ENCODE peak calls at places on chromosome 9, in four cellular contexts. A is cardiac muscle cell, X is upper lobe of right lung, P is tibial artery. Y is an unnamed sample.
A peak's percentile ranks its signal among the peaks of the same experiment; 100 is the strongest.

GRCh38 chr9:93597871-93598646 is 21.7 kb downstream of the PHF2 start:
- DNase-seq in P (no peak), A (no peak), X (peak; percentile 39), Y (no peak)

GRCh38 chr9:18255158-18255629 is 218.8 kb upstream of the ADAMTSL1 start:
- DNase-seq in X (peak; percentile 81), A (peak; percentile 92), P (peak; percentile 61), Y (peak; percentile 30)

GRCh38 chr9:137354845-137355420 is 52.9 kb upstream of the NRARP start:
- DNase-seq in A (no peak), X (peak; percentile 53), P (no peak), Y (no peak)

GRCh38 chr9:3118081-3118480 is 274.2 kb upstream of the PUM3 start:
- DNase-seq in X (no peak), A (no peak), P (no peak), Y (no peak)

GRCh38 chr9:112945620-112946208 is 55.0 kb upstream of the SLC46A2 start:
- DNase-seq in P (no peak), X (no peak), A (no peak), Y (no peak)

GRCh38 chr9:111034146-111034545 is 4.1 kb downstream of the LPAR1 start:
- DNase-seq in X (no peak), P (no peak), A (no peak), Y (no peak)

GRCh38 chr9:103627731-103628130 is 466.4 kb upstream of the SMC2 start:
- DNase-seq in P (no peak), A (no peak), X (no peak), Y (no peak)

GRCh38 chr9:91156451-91157234 is 205.1 kb downstream of the AUH start:
- DNase-seq in P (no peak), A (no peak), X (no peak), Y (no peak)

GRCh38 chr9:137163101-137163661 is 6.7 kb downstream of the LRRC26 start:
- DNase-seq in X (no peak), A (peak; percentile 24), P (no peak), Y (no peak)

GRCh38 chr9:89548210-89548609 is 50.3 kb upstream of the SEMA4D start:
- DNase-seq in P (no peak), A (no peak), X (no peak), Y (no peak)
- H3K36me3 ChIP-seq in P (no peaks in the 10 kb centered on the region), A (no peaks in the 10 kb centered on the region), X (no peaks in the 10 kb centered on the region), Y (no peaks in the 10 kb centered on the region)

GRCh38 chr9:114156658-114157421 is 1.5 kb downstream of the COL27A1 start:
- DNase-seq in P (peak; percentile 50), A (peak; percentile 75), X (peak; percentile 77), Y (peak; percentile 27)
- H3K4me1 ChIP-seq in P (no peaks in the 10 kb centered on the region), A (peaks cover 11% of the 10 kb centered on the region), X (peaks cover 13% of the 10 kb centered on the region), Y (no peaks in the 10 kb centered on the region)

GRCh38 chr9:114341152-114341830 is 11.6 kb downstream of the ORM2 start:
- DNase-seq in A (no peak), X (no peak), P (no peak), Y (no peak)

GRCh38 chr9:114344188-114344566 is 14.5 kb downstream of the ORM2 start:
- DNase-seq in X (peak; percentile 37), A (no peak), P (no peak), Y (no peak)

GRCh38 chr9:114343471-114344187 is 14.0 kb downstream of the ORM2 start:
- DNase-seq in X (no peak), A (no peak), P (no peak), Y (no peak)

GRCh38 chr9:114341991-114342390 is 12.3 kb downstream of the ORM2 start:
- DNase-seq in X (no peak), P (no peak), A (no peak), Y (no peak)

DNA sequence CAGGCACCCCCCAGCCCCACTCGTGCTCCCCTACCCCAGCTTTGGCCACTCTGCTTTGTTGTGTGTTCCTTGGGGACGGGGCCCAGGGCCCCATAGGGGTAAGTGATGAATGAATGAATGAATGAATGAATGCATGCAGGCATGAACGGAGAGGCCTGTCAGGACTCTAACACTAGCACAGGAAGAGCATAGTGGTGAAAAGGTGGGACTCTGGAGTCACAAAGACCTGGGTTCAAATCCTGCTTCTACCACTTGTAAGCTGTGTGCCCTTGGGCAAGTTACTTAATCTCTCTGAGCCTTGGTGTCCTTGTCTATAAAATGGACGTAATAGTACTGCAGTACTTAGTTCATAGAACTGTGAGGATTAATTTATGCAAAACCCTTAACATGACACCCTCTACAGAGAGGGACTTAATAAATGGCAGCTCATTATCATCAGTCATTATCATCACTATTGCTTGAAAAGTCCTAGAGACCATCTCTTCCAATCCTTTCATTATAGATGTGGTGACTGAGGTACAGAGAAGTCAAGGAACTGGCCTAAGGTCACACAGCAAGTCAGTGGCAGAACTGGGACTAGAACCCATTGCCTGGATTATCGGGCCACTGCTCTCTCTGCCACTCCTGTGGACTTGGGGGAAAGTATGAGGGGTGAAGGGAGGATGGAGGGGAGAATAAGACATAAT is 13.2 kb downstream of the ORM2 start:
- DNase-seq in X (peak; percentile 15), P (no peak), A (no peak), Y (no peak)
- H3K36me3 ChIP-seq in X (peaks cover 97% of the 10 kb centered on the region), P (peaks cover 96% of the 10 kb centered on the region), A (peaks cover 43% of the 10 kb centered on the region), Y (peaks cover 82% of the 10 kb centered on the region)

GRCh38 chr9:89550516-89550915 is 52.6 kb upstream of the SEMA4D start:
- DNase-seq in X (no peak), P (no peak), A (no peak), Y (no peak)
- H3K4me1 ChIP-seq in X (peaks cover 12% of the 10 kb centered on the region), P (no peaks in the 10 kb centered on the region), A (no peaks in the 10 kb centered on the region), Y (peaks cover 11% of the 10 kb centered on the region)

GRCh38 chr9:128969491-128969890 is 22.0 kb downstream of the NUP188 start:
- DNase-seq in A (no peak), X (no peak), P (no peak), Y (no peak)

GRCh38 chr9:128972956-128973355 is 25.5 kb downstream of the NUP188 start:
- DNase-seq in P (no peak), A (no peak), X (no peak), Y (no peak)
- H3K36me3 ChIP-seq in P (peaks cover 64% of the 10 kb centered on the region), A (peaks cover 65% of the 10 kb centered on the region), X (peaks cover 96% of the 10 kb centered on the region), Y (peaks cover 31% of the 10 kb centered on the region)

DNA sequence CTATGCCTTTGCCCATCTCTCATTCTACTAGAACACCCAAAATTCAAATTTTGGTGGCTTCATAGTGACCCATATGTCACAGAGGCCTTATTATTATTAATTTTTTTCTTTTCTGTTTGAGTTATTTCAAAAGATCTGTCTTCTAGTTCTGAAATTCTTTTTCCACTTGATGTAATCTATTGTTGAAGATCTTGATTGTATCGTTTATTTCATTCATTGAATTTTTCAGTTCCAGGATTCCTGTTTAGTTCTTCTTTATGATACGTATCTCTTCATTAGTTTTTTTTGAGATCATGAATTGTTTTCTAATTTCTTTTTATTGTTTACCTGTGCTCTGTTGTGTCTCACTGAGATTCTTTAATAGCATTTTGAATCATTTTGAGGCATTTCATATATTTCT is 24.6 kb upstream of the APBA1 start:
- DNase-seq in A (no peak), X (no peak), P (no peak), Y (no peak)
- H3K4me1 ChIP-seq in A (no peaks in the 10 kb centered on the region), X (no peaks in the 10 kb centered on the region), P (no peaks in the 10 kb centered on the region), Y (no peaks in the 10 kb centered on the region)

GRCh38 chr9:124313940-124314339 is 56.2 kb downstream of the NEK6 start:
- DNase-seq in P (no peak), A (no peak), X (no peak), Y (no peak)
- H3K36me3 ChIP-seq in P (peaks cover 20% of the 10 kb centered on the region), A (no peaks in the 10 kb centered on the region), X (peaks cover 72% of the 10 kb centered on the region), Y (no peaks in the 10 kb centered on the region)

DNA sequence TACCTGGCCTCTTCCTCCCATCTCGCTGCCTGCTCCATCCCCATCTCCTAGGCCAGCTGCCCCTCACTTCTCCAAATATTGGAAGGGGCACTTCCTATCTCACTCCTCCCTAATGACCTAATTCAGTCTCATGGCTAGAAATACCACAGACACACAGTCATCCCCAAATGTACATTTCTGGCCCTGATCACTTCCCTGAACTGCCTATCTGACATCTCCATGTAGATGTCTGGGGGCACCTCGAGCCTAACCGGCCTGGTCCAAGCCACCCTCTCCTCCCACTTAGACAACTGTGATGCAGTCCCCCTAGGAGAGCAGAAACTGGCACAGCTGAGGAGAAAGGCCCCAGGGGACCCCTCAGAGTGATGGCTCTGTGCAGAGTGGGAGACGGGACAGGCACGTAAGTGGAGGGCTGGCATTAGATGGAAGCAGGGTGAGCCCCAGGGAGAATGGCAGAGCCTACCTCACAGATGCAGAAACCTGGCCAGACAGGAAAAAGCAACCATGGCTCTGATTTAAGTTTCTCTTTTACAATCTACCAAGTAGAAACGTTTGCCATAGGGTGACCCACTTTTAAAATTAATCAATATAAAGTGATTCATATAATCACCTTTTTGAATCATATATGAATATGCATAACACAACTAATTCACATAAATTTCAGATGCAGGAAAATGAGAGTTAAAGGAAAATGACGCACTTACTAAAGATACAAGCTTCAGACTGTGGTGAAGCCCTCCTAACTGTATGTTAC is 22.1 kb downstream of the CAMSAP1 start:
- DNase-seq in P (no peak), X (no peak), A (no peak), Y (no peak)
- H3K4me1 ChIP-seq in P (no peaks in the 10 kb centered on the region), X (peaks cover 31% of the 10 kb centered on the region), A (peaks cover 28% of the 10 kb centered on the region), Y (peaks cover 11% of the 10 kb centered on the region)

DNA sequence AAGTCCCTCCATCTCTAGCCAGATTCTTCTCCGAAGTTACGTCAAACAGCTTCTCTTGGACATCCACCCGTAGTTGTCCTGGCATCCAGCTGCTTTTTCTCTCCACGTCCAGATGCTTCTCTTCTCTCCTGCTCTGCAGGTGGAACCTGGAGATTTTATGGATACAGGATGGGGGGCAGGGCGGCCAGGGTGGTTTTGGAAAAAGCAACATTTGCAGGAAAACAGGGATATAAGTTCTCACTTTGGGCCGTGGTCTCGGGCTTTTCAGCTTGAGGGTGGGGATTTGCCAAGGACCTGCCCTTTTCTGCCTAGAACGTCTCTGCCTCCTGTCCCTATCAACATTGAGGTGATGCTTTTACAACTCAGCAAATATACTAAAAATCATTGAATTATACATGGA is 1941.6 kb upstream of the C9orf72 start:
- DNase-seq in P (no peak), A (no peak), X (no peak), Y (no peak)
- H3K36me3 ChIP-seq in P (no peaks in the 10 kb centered on the region), A (no peaks in the 10 kb centered on the region), X (no peaks in the 10 kb centered on the region), Y (no peaks in the 10 kb centered on the region)